ENCODE peak calls at places on chromosomes 2 and 18, in six cellular contexts. One of them, this sample, is unnamed.

GRCh38 chr2:68281988-68282387 is 29.7 kb upstream of the PPP3R1 start:
- DNase-seq in T-cell: no peak
- DNase-seq in NCI-H748 treated with DMSO at 0.1 percent for 48 hours: no peak
- DNase-seq in GM03348: no peak
- DNase-seq in stimulated activated CD4-positive, alpha-beta T cell treated with anti-CD3 and anti-CD28 coated beads, TNF-alpha, amount 100 ng/mL, for 1 hour: no peak
- DNase-seq in Daoy: no peak
- DNase-seq in this sample: no peak

GRCh38 chr2:15346624-15347023 is 214.5 kb downstream of the NBAS start:
- DNase-seq in Daoy: no peak
- DNase-seq in T-cell: no peak
- DNase-seq in NCI-H748 treated with DMSO at 0.1 percent for 48 hours: no peak
- DNase-seq in GM03348: no peak
- DNase-seq in stimulated activated CD4-positive, alpha-beta T cell treated with anti-CD3 and anti-CD28 coated beads, TNF-alpha, amount 100 ng/mL, for 1 hour: no peak
- DNase-seq in this sample: no peak

GRCh38 chr2:224160917-224161316 is 121.8 kb upstream of the SERPINE2 start:
- DNase-seq in GM03348: peak; percentile 19
- DNase-seq in NCI-H748 treated with DMSO at 0.1 percent for 48 hours: no peak
- DNase-seq in Daoy: no peak
- DNase-seq in stimulated activated CD4-positive, alpha-beta T cell treated with anti-CD3 and anti-CD28 coated beads, TNF-alpha, amount 100 ng/mL, for 1 hour: no peak
- DNase-seq in T-cell: no peak
- DNase-seq in this sample: no peak

GRCh38 chr2:96408631-96409542 is 73.3 kb downstream of the NCAPH start:
- DNase-seq in Daoy: peak; percentile 79
- DNase-seq in GM03348: no peak
- DNase-seq in stimulated activated CD4-positive, alpha-beta T cell treated with anti-CD3 and anti-CD28 coated beads, TNF-alpha, amount 100 ng/mL, for 1 hour: no peak
- DNase-seq in T-cell: no peak
- DNase-seq in NCI-H748 treated with DMSO at 0.1 percent for 48 hours: no peak
- DNase-seq in this sample: no peak

GRCh38 chr18:8117008-8117376 is 492.2 kb upstream of the RAB12 start:
- DNase-seq in Daoy: no peak
- DNase-seq in stimulated activated CD4-positive, alpha-beta T cell treated with anti-CD3 and anti-CD28 coated beads, TNF-alpha, amount 100 ng/mL, for 1 hour: no peak
- DNase-seq in T-cell: no peak
- DNase-seq in GM03348: no peak
- DNase-seq in NCI-H748 treated with DMSO at 0.1 percent for 48 hours: no peak
- DNase-seq in this sample: no peak

GRCh38 chr2:42537493-42537892 is 30.9 kb upstream of the MTA3 start:
- DNase-seq in NCI-H748 treated with DMSO at 0.1 percent for 48 hours: no peak
- DNase-seq in T-cell: no peak
- DNase-seq in stimulated activated CD4-positive, alpha-beta T cell treated with anti-CD3 and anti-CD28 coated beads, TNF-alpha, amount 100 ng/mL, for 1 hour: no peak
- DNase-seq in Daoy: no peak
- DNase-seq in GM03348: no peak
- DNase-seq in this sample: no peak

GRCh38 chr18:68800075-68800474 is 2.2 kb downstream of the CCDC102B start:
- DNase-seq in T-cell: no peak
- DNase-seq in Daoy: no peak
- DNase-seq in stimulated activated CD4-positive, alpha-beta T cell treated with anti-CD3 and anti-CD28 coated beads, TNF-alpha, amount 100 ng/mL, for 1 hour: no peak
- DNase-seq in GM03348: no peak
- DNase-seq in NCI-H748 treated with DMSO at 0.1 percent for 48 hours: no peak
- DNase-seq in this sample: no peak

GRCh38 chr2:26887142-26887541 is 39.2 kb downstream of the DPYSL5 start:
- DNase-seq in stimulated activated CD4-positive, alpha-beta T cell treated with anti-CD3 and anti-CD28 coated beads, TNF-alpha, amount 100 ng/mL, for 1 hour: no peak
- DNase-seq in NCI-H748 treated with DMSO at 0.1 percent for 48 hours: no peak
- DNase-seq in Daoy: no peak
- DNase-seq in T-cell: no peak
- DNase-seq in GM03348: no peak
- DNase-seq in this sample: no peak

GRCh38 chr2:239903210-239903609 is 121.9 kb downstream of the NDUFA10 start:
- DNase-seq in Daoy: no peak
- DNase-seq in NCI-H748 treated with DMSO at 0.1 percent for 48 hours: no peak
- DNase-seq in stimulated activated CD4-positive, alpha-beta T cell treated with anti-CD3 and anti-CD28 coated beads, TNF-alpha, amount 100 ng/mL, for 1 hour: no peak
- DNase-seq in T-cell: no peak
- DNase-seq in GM03348: no peak
- DNase-seq in this sample: no peak

GRCh38 chr2:19802088-19802806 is 99.5 kb downstream of the TTC32 start:
- DNase-seq in GM03348: peak; percentile 59
- DNase-seq in Daoy: no peak
- DNase-seq in stimulated activated CD4-positive, alpha-beta T cell treated with anti-CD3 and anti-CD28 coated beads, TNF-alpha, amount 100 ng/mL, for 1 hour: no peak
- DNase-seq in T-cell: no peak
- DNase-seq in NCI-H748 treated with DMSO at 0.1 percent for 48 hours: no peak
- DNase-seq in this sample: no peak

GRCh38 chr2:63763336-63764056 is 78.2 kb upstream of the UGP2 start:
- DNase-seq in Daoy: no peak
- DNase-seq in T-cell: no peak
- DNase-seq in GM03348: peak; percentile 59
- DNase-seq in stimulated activated CD4-positive, alpha-beta T cell treated with anti-CD3 and anti-CD28 coated beads, TNF-alpha, amount 100 ng/mL, for 1 hour: no peak
- DNase-seq in NCI-H748 treated with DMSO at 0.1 percent for 48 hours: no peak
- DNase-seq in this sample: no peak

GRCh38 chr2:217289909-217290283 is 430.0 kb upstream of the TNP1 start:
- DNase-seq in GM03348: peak; percentile 21
- DNase-seq in stimulated activated CD4-positive, alpha-beta T cell treated with anti-CD3 and anti-CD28 coated beads, TNF-alpha, amount 100 ng/mL, for 1 hour: no peak
- DNase-seq in NCI-H748 treated with DMSO at 0.1 percent for 48 hours: peak; percentile 84
- DNase-seq in Daoy: peak; percentile 27
- DNase-seq in T-cell: no peak
- DNase-seq in this sample: no peak

GRCh38 chr2:231708773-231709635 is 679 bp downstream of the PTMA start:
- DNase-seq in stimulated activated CD4-positive, alpha-beta T cell treated with anti-CD3 and anti-CD28 coated beads, TNF-alpha, amount 100 ng/mL, for 1 hour: no peak
- DNase-seq in NCI-H748 treated with DMSO at 0.1 percent for 48 hours: no peak
- DNase-seq in Daoy: peak; percentile 48
- DNase-seq in GM03348: peak; percentile 45
- DNase-seq in T-cell: peak; percentile 60
- DNase-seq in this sample: no peak

GRCh38 chr18:3594760-3595241 is 144.8 kb downstream of the TGIF1 start:
- DNase-seq in Daoy: peak; percentile 38
- DNase-seq in GM03348: no peak
- DNase-seq in stimulated activated CD4-positive, alpha-beta T cell treated with anti-CD3 and anti-CD28 coated beads, TNF-alpha, amount 100 ng/mL, for 1 hour: no peak
- DNase-seq in T-cell: peak; percentile 15
- DNase-seq in NCI-H748 treated with DMSO at 0.1 percent for 48 hours: no peak
- DNase-seq in this sample: no peak

GRCh38 chr2:46802665-46803550 is 112.7 kb downstream of the MCFD2 start:
- DNase-seq in NCI-H748 treated with DMSO at 0.1 percent for 48 hours: no peak
- DNase-seq in GM03348: no peak
- DNase-seq in stimulated activated CD4-positive, alpha-beta T cell treated with anti-CD3 and anti-CD28 coated beads, TNF-alpha, amount 100 ng/mL, for 1 hour: no peak
- DNase-seq in T-cell: no peak
- DNase-seq in Daoy: no peak
- DNase-seq in this sample: no peak

GRCh38 chr2:20632446-20632990 is 18.4 kb downstream of the HS1BP3 start:
- DNase-seq in GM03348: no peak
- DNase-seq in Daoy: no peak
- DNase-seq in stimulated activated CD4-positive, alpha-beta T cell treated with anti-CD3 and anti-CD28 coated beads, TNF-alpha, amount 100 ng/mL, for 1 hour: no peak
- DNase-seq in T-cell: no peak
- DNase-seq in NCI-H748 treated with DMSO at 0.1 percent for 48 hours: no peak
- DNase-seq in this sample: no peak

GRCh38 chr2:137521653-137522052 is 442.6 kb upstream of the HNMT start:
- DNase-seq in stimulated activated CD4-positive, alpha-beta T cell treated with anti-CD3 and anti-CD28 coated beads, TNF-alpha, amount 100 ng/mL, for 1 hour: no peak
- DNase-seq in NCI-H748 treated with DMSO at 0.1 percent for 48 hours: no peak
- DNase-seq in Daoy: no peak
- DNase-seq in T-cell: no peak
- DNase-seq in GM03348: no peak
- DNase-seq in this sample: no peak

GRCh38 chr2:84894131-84894586 is 11.3 kb upstream of the TMSB10 start:
- DNase-seq in NCI-H748 treated with DMSO at 0.1 percent for 48 hours: no peak
- DNase-seq in stimulated activated CD4-positive, alpha-beta T cell treated with anti-CD3 and anti-CD28 coated beads, TNF-alpha, amount 100 ng/mL, for 1 hour: no peak
- DNase-seq in T-cell: no peak
- DNase-seq in Daoy: no peak
- DNase-seq in GM03348: no peak
- DNase-seq in this sample: no peak

GRCh38 chr2:27857417-27858172 is 32.6 kb downstream of the RBKS start:
- DNase-seq in GM03348: peak; percentile 29
- DNase-seq in NCI-H748 treated with DMSO at 0.1 percent for 48 hours: no peak
- DNase-seq in stimulated activated CD4-positive, alpha-beta T cell treated with anti-CD3 and anti-CD28 coated beads, TNF-alpha, amount 100 ng/mL, for 1 hour: no peak
- DNase-seq in T-cell: no peak
- DNase-seq in Daoy: no peak
- DNase-seq in this sample: no peak

GRCh38 chr2:147182260-147182659 is 662.6 kb upstream of the ACVR2A start:
- DNase-seq in stimulated activated CD4-positive, alpha-beta T cell treated with anti-CD3 and anti-CD28 coated beads, TNF-alpha, amount 100 ng/mL, for 1 hour: peak; percentile 16
- DNase-seq in NCI-H748 treated with DMSO at 0.1 percent for 48 hours: no peak
- DNase-seq in GM03348: no peak
- DNase-seq in Daoy: no peak
- DNase-seq in T-cell: peak; percentile 12
- DNase-seq in this sample: no peak

This sample was measured in activated naive CD8-positive, alpha-beta T cell treated with anti-CD3 and anti-CD28 coated beads, Interleukin-2, amount 50 U/mL, for 16 hours.